ENCODE peak calls at places on chromosomes 11 and 22, in four cellular contexts. C, R, K and M are unnamed samples.

GRCh38 chr22:45194686-45195085 is 31.0 kb downstream of the NUP50 start:
- DNase-seq in C (no peak), R (no peak), K (no peak), M (no peak)

GRCh38 chr22:23822101-23822671 is 16.6 kb downstream of the DERL3 start:
- DNase-seq in C (no peak), R (no peak), K (no peak), M (no peak)

GRCh38 chr11:93537022-93537421 is 6.2 kb downstream of the SMCO4 start:
- DNase-seq in C (peak; percentile 15), R (no peak), K (no peak), M (no peak)

GRCh38 chr11:19789840-19790710 is 77.4 kb downstream of the NAV2 start:
- DNase-seq in C (no peak), R (no peak), K (no peak), M (no peak)

GRCh38 chr11:126585388-126586302 is 230.2 kb downstream of the ST3GAL4 start:
- DNase-seq in C (peak; percentile 90), R (peak; percentile 80), K (no peak), M (peak; percentile 55)

GRCh38 chr22:24093855-24094254 is 82.8 kb downstream of the CABIN1 start:
- DNase-seq in C (no peak), R (no peak), K (no peak), M (no peak)

GRCh38 chr11:67355794-67356550 is 2.6 kb upstream of the POLD4 start:
- DNase-seq in C (no peak), R (no peak), K (no peak), M (peak; percentile 25)

GRCh38 chr11:122344281-122344680 is 228.3 kb upstream of the BLID start:
- DNase-seq in C (no peak), R (no peak), K (no peak), M (no peak)

GRCh38 chr22:17922925-17923898 is 101.1 kb downstream of the MICAL3 start:
- DNase-seq in C (no peak), R (no peak), K (no peak), M (no peak)

GRCh38 chr11:97454988-97455387 is 1065.2 kb downstream of the JRKL start:
- DNase-seq in C (peak; percentile 3), R (peak; percentile 14), K (no peak), M (no peak)

GRCh38 chr11:64959498-64959897 is 12.4 kb downstream of the MAJIN start:
- DNase-seq in C (no peak), R (no peak), K (no peak), M (no peak)

GRCh38 chr11:62974848-62975522 is 9.8 kb downstream of the SLC22A6 start:
- DNase-seq in C (peak; percentile 2), R (peak; percentile 76), K (no peak), M (peak; percentile 68)

GRCh38 chr11:67053896-67054850 is 2.5 kb upstream of the RHOD start:
- DNase-seq in C (peak; percentile 53), R (peak; percentile 17), K (no peak), M (peak; percentile 81)

GRCh38 chr11:45678962-45679361 is 13.5 kb upstream of the CHST1 start:
- DNase-seq in C (no peak), R (no peak), K (no peak), M (peak; percentile 40)